ENCODE peak calls at places on chromosomes 2 and 18, in six cellular contexts. W is activated CD4-positive, alpha-beta T cell treated with anti-CD3 and anti-CD28 coated beads, Interleukin-2, amount 50 U/mL, for 1 hour; J is GDM1; Q is BJ; C is RCC 7860; Y is activated CD8-positive, alpha-beta memory T cell treated with anti-CD3 and anti-CD28 coated beads, Interleukin-2, amount 10 ng/mL, durations not matched to agents 7 days and 5 days. X is an unnamed sample.

GRCh38 chr2:239870276-239870675 is 154.9 kb downstream of the NDUFA10 start:
- DNase-seq in W (no peak), J (no peak), Q (no peak), C (no peak), Y (no peak), X (no peak)

GRCh38 chr2:217445726-217446125 is 557.1 kb downstream of the TNS1 start:
- DNase-seq in W (no peak), J (no peak), Q (no peak), C (no peak), Y (no peak), X (no peak)

GRCh38 chr18:45106331-45106774 is 425.7 kb downstream of the SETBP1 start:
- DNase-seq in W (no peak), J (peak; percentile 88), Q (peak; percentile 26), C (no peak), Y (peak; percentile 76), X (peak; percentile 6)

GRCh38 chr2:99545066-99545465 is 55.2 kb upstream of the REV1 start:
- DNase-seq in W (no peak), J (no peak), Q (no peak), C (no peak), Y (no peak), X (no peak)

GRCh38 chr2:201114846-201115245 is 1.1 kb upstream of the CFLAR start:
- DNase-seq in W (no peak), J (no peak), Q (no peak), C (no peak), Y (no peak), X (no peak)

GRCh38 chr2:48530033-48530804 is at the start of gene STON1:
- DNase-seq in W (peak; percentile 20), J (no peak), Q (no peak), C (no peak), Y (peak; percentile 42), X (peak; percentile 11)

GRCh38 chr2:102485151-102485769 is 12.2 kb downstream of the SLC9A4 start:
- DNase-seq in W (no peak), J (no peak), Q (no peak), C (no peak), Y (no peak), X (no peak)

GRCh38 chr2:200221055-200221692 is 85.3 kb upstream of the SPATS2L start:
- DNase-seq in W (no peak), J (no peak), Q (no peak), C (no peak), Y (no peak), X (no peak)

GRCh38 chr2:188319845-188320244 is 28.2 kb downstream of the GULP1 start:
- DNase-seq in W (no peak), J (no peak), Q (no peak), C (no peak), Y (no peak), X (no peak)

GRCh38 chr2:19933351-19933981 is 31.7 kb upstream of the TTC32 start:
- DNase-seq in W (no peak), J (no peak), Q (peak; percentile 30), C (peak; percentile 61), Y (no peak), X (no peak)

GRCh38 chr2:217899231-217900009 is 103.4 kb downstream of the TNS1 start:
- DNase-seq in W (no peak), J (no peak), Q (peak; percentile 50), C (peak; percentile 72), Y (no peak), X (no peak)

GRCh38 chr18:49464718-49465598 is 4.5 kb upstream of the DYM start:
- DNase-seq in W (no peak), J (no peak), Q (no peak), C (no peak), Y (no peak), X (no peak)

GRCh38 chr2:166365803-166366420 is 9.8 kb downstream of the SCN9A start:
- DNase-seq in W (no peak), J (no peak), Q (no peak), C (peak; percentile 64), Y (no peak), X (no peak)

GRCh38 chr2:22930781-22931180 is 454.2 kb upstream of the KLHL29 start:
- DNase-seq in W (no peak), J (no peak), Q (no peak), C (no peak), Y (no peak), X (no peak)

GRCh38 chr2:210230984-210231383 is 5.7 kb upstream of the ACADL start:
- DNase-seq in W (no peak), J (no peak), Q (no peak), C (no peak), Y (no peak), X (no peak)

X was measured in activated gamma-delta T cell treated with Interleukin-2 at 50 U/mL for 16 hours.